ENCODE peak calls at places on chromosomes 1 and 21, in seven cellular contexts. F is foreskin fibroblast, V is cardiac muscle cell, R is Panc1, K is fibroblast of pulmonary artery, T is fibroblast of the aortic adventitia, Z is HFF-Myc. L is an unnamed sample.

GRCh38 chr1:171142451-171143121 is 42.5 kb upstream of the FMO2 start:
- DNase-seq in F (peak), V (no peak), T (peak), K (peak), R (no peak), Z (peak), L (no peak)

GRCh38 chr1:67880056-67880601 is 46.9 kb upstream of the GNG12 start:
- DNase-seq in T (peak), V (no peak), K (peak), R (no peak), F (peak), Z (peak), L (no peak)

GRCh38 chr1:40036574-40036973 is 4.0 kb upstream of the CAP1 start:
- DNase-seq in V (no peak), R (no peak), K (peak), Z (peak), F (peak), T (peak), L (no peak)

GRCh38 chr1:109777980-109778625 is 14.4 kb upstream of the EPS8L3 start:
- DNase-seq in K (no peak), F (no peak), V (no peak), Z (no peak), R (no peak), T (no peak), L (no peak)

GRCh38 chr1:111605553-111605952 is 14.0 kb upstream of the RAP1A start:
- DNase-seq in K (peak), V (no peak), T (peak), R (no peak), Z (no peak), F (peak), L (no peak)

GRCh38 chr1:230681599-230681998 is 32.3 kb downstream of the AGT start:
- DNase-seq in R (peak), T (peak), V (peak), K (peak), Z (peak), F (peak), L (no peak)

GRCh38 chr1:31583995-31584868 is 7.9 kb downstream of the TINAGL1 start:
- DNase-seq in Z (no peak), K (peak), F (peak), T (peak), V (peak), R (no peak), L (no peak)

GRCh38 chr1:187871177-187871576 is 1042.4 kb downstream of the PLA2G4A start:
- DNase-seq in V (no peak), R (no peak), T (no peak), Z (no peak), K (no peak), F (no peak), L (no peak)

GRCh38 chr1:10271869-10272268 is 61.5 kb downstream of the KIF1B start:
- DNase-seq in V (peak), T (no peak), F (no peak), R (no peak), Z (no peak), K (no peak), L (no peak)

GRCh38 chr1:97308131-97308530 is 586.5 kb downstream of the PTBP2 start:
- DNase-seq in T (peak), F (peak), K (peak), R (no peak), Z (no peak), V (no peak), L (no peak)

GRCh38 chr1:116878804-116879477 is 30.8 kb upstream of the PTGFRN start:
- DNase-seq in T (peak), Z (peak), K (peak), F (peak), R (no peak), V (peak), L (peak)

GRCh38 chr1:66300986-66301451 is 232.9 kb upstream of the SGIP1 start:
- DNase-seq in F (peak), V (no peak), K (peak), R (no peak), Z (no peak), T (peak), L (peak)

GRCh38 chr1:160205974-160206369 is 788 bp downstream of the PEA15 start:
- DNase-seq in K (peak), R (no peak), Z (peak), V (no peak), T (peak), F (peak), L (peak)

GRCh38 chr1:200977071-200977754 is 46.3 kb downstream of the KIF21B start:
- DNase-seq in V (no peak), K (no peak), Z (no peak), R (no peak), F (no peak), T (no peak), L (no peak)

GRCh38 chr1:18145851-18146618 is 38.4 kb downstream of the IGSF21 start:
- DNase-seq in Z (no peak), T (no peak), R (no peak), K (no peak), V (no peak), F (no peak), L (no peak)

GRCh38 chr1:206479164-206480125 is 9.2 kb downstream of the IKBKE start:
- DNase-seq in R (peak), F (peak), V (peak), K (peak), T (peak), Z (no peak), L (no peak)

GRCh38 chr1:64986903-64987871 is 20.8 kb upstream of the JAK1 start:
- DNase-seq in Z (no peak), V (no peak), K (peak), R (no peak), F (peak), T (no peak), L (no peak)

GRCh38 chr1:81802601-81803422 is 2.1 kb downstream of the ADGRL2 start:
- DNase-seq in T (peak), F (peak), K (peak), V (peak), Z (no peak), R (no peak), L (no peak)

GRCh38 chr1:224211262-224211962 is 28.4 kb downstream of the DEGS1 start:
- DNase-seq in F (peak), V (peak), T (peak), R (peak), K (peak), Z (peak), L (no peak)

DNA sequence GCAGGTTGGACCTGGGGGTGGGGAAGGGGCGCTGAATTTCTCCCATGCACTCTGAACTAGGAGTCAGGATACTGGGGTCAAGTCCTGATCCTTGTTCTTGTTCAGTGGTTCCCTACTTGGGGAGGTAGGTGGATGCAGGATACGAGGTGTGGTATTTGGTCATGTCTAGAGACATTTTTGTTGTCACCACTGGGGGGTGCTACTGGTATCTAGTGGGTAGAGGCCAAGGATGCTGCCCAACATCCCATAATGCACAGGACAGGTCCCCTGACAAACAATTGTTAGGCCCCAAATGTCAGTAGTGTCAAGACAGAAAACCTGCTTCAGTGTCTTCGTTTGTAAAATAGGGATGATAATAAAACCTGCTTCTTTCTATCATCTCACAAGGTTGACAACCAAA is 259.0 kb upstream of the FOXD3 start:
- DNase-seq in F (no peak), V (no peak), R (no peak), T (no peak), K (no peak), Z (no peak), L (no peak)
- TF ChIP-seq CTCF in F (no peak), V (no peak), R (no peak), T (no peak), K (no peak), Z (no peak), L (peak)

DNA sequence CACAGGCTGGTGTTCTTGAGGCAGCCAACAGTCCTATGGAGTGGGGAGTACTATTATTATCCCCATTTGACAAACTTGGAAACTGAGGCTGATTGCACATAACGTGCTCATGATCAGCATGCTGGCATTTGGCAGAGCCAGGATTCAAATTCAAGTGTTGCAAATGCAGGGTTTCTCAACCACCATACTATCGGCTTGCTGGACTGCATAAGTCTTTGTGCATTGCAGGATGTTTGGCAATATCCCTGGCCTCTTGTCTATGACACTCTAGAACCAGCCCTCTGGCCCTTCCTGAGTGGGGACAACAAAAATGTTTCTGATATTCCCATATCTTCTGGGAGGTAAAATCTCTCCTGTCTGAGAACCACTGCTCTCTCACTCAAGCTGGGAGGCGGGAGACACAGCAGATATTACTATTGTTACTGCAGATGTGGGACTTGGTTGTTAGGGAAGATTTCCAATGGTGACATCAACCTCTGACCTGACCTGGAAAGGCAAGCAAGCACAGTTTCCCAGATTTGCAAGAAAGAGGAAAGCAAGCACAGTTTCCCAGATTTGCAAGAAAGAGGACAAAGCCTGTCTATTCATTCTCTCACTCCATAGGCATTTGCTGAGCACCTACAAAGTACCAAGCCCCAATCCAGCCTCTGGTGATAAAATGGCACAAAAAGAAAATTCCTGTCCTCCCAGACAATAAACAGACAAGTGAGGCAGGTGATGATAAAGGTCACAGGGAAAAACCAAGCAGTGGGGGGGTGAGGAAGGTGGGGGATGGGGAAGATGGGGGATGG is 1.0 kb upstream of the AADACL3 start:
- DNase-seq in T (peak), K (no peak), F (no peak), R (no peak), Z (no peak), V (no peak), L (no peak)
- H3K4me3 ChIP-seq in T (no peak), K (no peak), F (no peak), R (no peak), Z (no peak), V (no peak), L (no peak)

GRCh38 chr1:57072775-57073174 is 107.0 kb upstream of the C8B start:
- DNase-seq in K (no peak), T (no peak), Z (no peak), R (no peak), V (no peak), F (no peak), L (no peak)
- TF ChIP-seq CTCF in K (no peak), T (peak), Z (peak), R (no peak), V (no peak), F (no peak), L (peak)

GRCh38 chr1:166489670-166490436 is 323.1 kb upstream of the FAM78B start:
- DNase-seq in K (no peak), F (no peak), Z (no peak), R (peak), V (no peak), T (peak), L (peak)
- H3K4me3 ChIP-seq in K (no peak), F (no peak), Z (no peak), R (peak), V (no peak), T (no peak), L (peak)

GRCh38 chr1:156001682-156002171 is 19.0 kb downstream of the SSR2 start:
- DNase-seq in V (no peak), R (no peak), K (no peak), F (no peak), Z (no peak), T (peak), L (no peak)
- TF ChIP-seq CTCF in V (no peak), R (no peak), K (no peak), F (no peak), Z (no peak), T (peak), L (no peak)

DNA sequence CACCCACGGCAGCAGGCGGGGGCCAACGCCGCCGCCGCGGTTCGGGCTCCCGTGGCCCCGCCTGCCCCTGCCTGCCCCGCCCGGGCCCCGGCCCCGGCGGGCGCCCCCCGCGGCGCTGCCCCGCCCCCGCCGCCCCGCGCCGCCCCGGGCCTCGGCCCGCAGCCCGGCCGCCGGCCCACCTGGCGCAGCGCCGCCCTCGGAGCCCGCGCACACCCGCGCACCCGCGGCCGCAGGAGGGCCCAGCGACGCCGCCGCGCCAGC is at the start of gene WNT3A:
- DNase-seq in V (no peak), F (no peak), T (no peak), K (no peak), R (no peak), Z (no peak), L (no peak)
- H3K4me3 ChIP-seq in V (peak), F (no peak), T (no peak), K (no peak), R (peak), Z (no peak), L (no peak)

GRCh38 chr1:153474349-153474748 is 13.9 kb upstream of the S100A7 start:
- DNase-seq in Z (no peak), T (no peak), R (no peak), V (no peak), F (no peak), K (peak), L (no peak)
- TF ChIP-seq CTCF in Z (no peak), T (no peak), R (no peak), V (no peak), F (no peak), K (no peak), L (no peak)

GRCh38 chr1:8702121-8702520 is 115.3 kb downstream of the RERE start:
- DNase-seq in R (no peak), F (peak), Z (no peak), T (peak), V (peak), K (peak), L (no peak)
- H3K4me3 ChIP-seq in R (peak), F (peak), Z (peak), T (peak), V (peak), K (peak), L (peak)

DNA sequence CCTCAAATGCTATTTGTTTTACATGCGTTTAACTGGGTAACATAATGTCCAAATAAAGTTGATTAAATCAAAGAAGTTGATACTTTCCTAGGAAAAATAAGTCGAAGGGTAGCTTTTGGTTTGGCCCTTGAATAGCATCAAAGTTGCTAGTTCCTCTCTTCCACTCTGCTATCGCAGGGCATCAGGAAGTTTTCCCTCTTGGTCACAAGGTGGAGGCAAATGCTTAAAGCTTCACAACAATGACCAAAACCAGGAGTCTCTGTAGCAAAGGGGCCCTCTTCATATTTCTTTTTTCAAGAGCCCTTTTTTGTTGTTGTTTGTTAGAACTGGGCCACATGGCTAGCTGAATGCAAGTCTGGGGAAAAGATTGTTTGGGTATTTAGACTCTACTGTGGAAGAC is 668.4 kb downstream of the KCNT2 start:
- DNase-seq in T (peak), R (no peak), V (peak), F (no peak), Z (no peak), K (peak), L (no peak)
- TF ChIP-seq CTCF in T (no peak), R (no peak), V (no peak), F (peak), Z (peak), K (no peak), L (no peak)

GRCh38 chr21:31902438-31902837 is 29.6 kb downstream of the HUNK start:
- DNase-seq in Z (no peak), T (no peak), F (no peak), V (no peak), K (no peak), R (no peak), L (no peak)
- H3K4me3 ChIP-seq in Z (no peak), T (no peak), F (no peak), V (no peak), K (no peak), R (no peak), L (no peak)